ENCODE peak calls at places on chromosomes 7 and 10, in nine cellular contexts. One of them, this sample, is unnamed.

GRCh38 chr10:7251696-7252465 is 159.0 kb downstream of the SFMBT2 start:
- DNase-seq in fibroblast of the aortic adventitia: no peak
- DNase-seq in A549: no peak
- DNase-seq in stomach: no peak
- DNase-seq in nephron progenitor cell: no peak
- DNase-seq in cardiac muscle cell: peak
- DNase-seq in fibroblast of lung: no peak
- DNase-seq in cardiac fibroblast: no peak
- DNase-seq in bronchial epithelial cell: no peak
- DNase-seq in this sample: no peak

GRCh38 chr7:118689403-118689802 is 464.9 kb downstream of the ANKRD7 start:
- DNase-seq in fibroblast of the aortic adventitia: no peak
- DNase-seq in A549: no peak
- DNase-seq in stomach: no peak
- DNase-seq in nephron progenitor cell: no peak
- DNase-seq in cardiac muscle cell: no peak
- DNase-seq in fibroblast of lung: no peak
- DNase-seq in cardiac fibroblast: no peak
- DNase-seq in bronchial epithelial cell: no peak
- DNase-seq in this sample: no peak

GRCh38 chr7:65251851-65252620 is 121.6 kb upstream of the ZNF92 start:
- DNase-seq in fibroblast of the aortic adventitia: peak
- DNase-seq in A549: peak
- DNase-seq in stomach: peak
- DNase-seq in nephron progenitor cell: peak
- DNase-seq in cardiac muscle cell: peak
- DNase-seq in fibroblast of lung: peak
- DNase-seq in cardiac fibroblast: peak
- DNase-seq in bronchial epithelial cell: peak
- DNase-seq in this sample: peak

GRCh38 chr10:409403-410040 is 274.3 kb downstream of the ZMYND11 start:
- DNase-seq in fibroblast of the aortic adventitia: no peak
- DNase-seq in A549: no peak
- DNase-seq in stomach: no peak
- DNase-seq in nephron progenitor cell: no peak
- DNase-seq in cardiac muscle cell: peak
- DNase-seq in fibroblast of lung: no peak
- DNase-seq in cardiac fibroblast: no peak
- DNase-seq in bronchial epithelial cell: no peak
- DNase-seq in this sample: no peak

GRCh38 chr10:87671416-87671815 is 11.7 kb downstream of the PAPSS2 start:
- DNase-seq in fibroblast of the aortic adventitia: peak
- DNase-seq in A549: no peak
- DNase-seq in stomach: no peak
- DNase-seq in nephron progenitor cell: no peak
- DNase-seq in cardiac muscle cell: no peak
- DNase-seq in fibroblast of lung: peak
- DNase-seq in cardiac fibroblast: no peak
- DNase-seq in bronchial epithelial cell: no peak
- DNase-seq in this sample: no peak

GRCh38 chr7:36301914-36302771 is 87.5 kb upstream of the ANLN start:
- DNase-seq in fibroblast of the aortic adventitia: no peak
- DNase-seq in A549: no peak
- DNase-seq in stomach: peak
- DNase-seq in nephron progenitor cell: no peak
- DNase-seq in cardiac muscle cell: no peak
- DNase-seq in fibroblast of lung: no peak
- DNase-seq in cardiac fibroblast: peak
- DNase-seq in bronchial epithelial cell: peak
- DNase-seq in this sample: no peak

GRCh38 chr10:71211759-71212248 is 566 bp upstream of the UNC5B start:
- DNase-seq in fibroblast of the aortic adventitia: no peak
- DNase-seq in A549: no peak
- DNase-seq in stomach: no peak
- DNase-seq in nephron progenitor cell: no peak
- DNase-seq in cardiac muscle cell: no peak
- DNase-seq in fibroblast of lung: no peak
- DNase-seq in cardiac fibroblast: no peak
- DNase-seq in bronchial epithelial cell: no peak
- DNase-seq in this sample: no peak

GRCh38 chr10:120734476-120735078 is 116.6 kb upstream of the WDR11 start:
- DNase-seq in fibroblast of the aortic adventitia: peak
- DNase-seq in A549: no peak
- DNase-seq in stomach: no peak
- DNase-seq in nephron progenitor cell: no peak
- DNase-seq in cardiac muscle cell: no peak
- DNase-seq in fibroblast of lung: no peak
- DNase-seq in cardiac fibroblast: peak
- DNase-seq in bronchial epithelial cell: no peak
- DNase-seq in this sample: no peak

GRCh38 chr10:70803768-70804423 is 11.9 kb upstream of the SGPL1 start:
- DNase-seq in fibroblast of the aortic adventitia: no peak
- DNase-seq in A549: no peak
- DNase-seq in stomach: peak
- DNase-seq in nephron progenitor cell: no peak
- DNase-seq in cardiac muscle cell: no peak
- DNase-seq in fibroblast of lung: no peak
- DNase-seq in cardiac fibroblast: no peak
- DNase-seq in bronchial epithelial cell: peak
- DNase-seq in this sample: no peak

GRCh38 chr10:23294638-23295247 is 49.9 kb downstream of the C10orf67 start:
- DNase-seq in fibroblast of the aortic adventitia: peak
- DNase-seq in A549: no peak
- DNase-seq in stomach: no peak
- DNase-seq in nephron progenitor cell: no peak
- DNase-seq in cardiac muscle cell: peak
- DNase-seq in fibroblast of lung: peak
- DNase-seq in cardiac fibroblast: peak
- DNase-seq in bronchial epithelial cell: peak
- DNase-seq in this sample: no peak

GRCh38 chr7:70695804-70696104 is 436.2 kb upstream of the GALNT17 start:
- DNase-seq in fibroblast of the aortic adventitia: peak
- DNase-seq in A549: no peak
- DNase-seq in stomach: no peak
- DNase-seq in nephron progenitor cell: no peak
- DNase-seq in cardiac muscle cell: no peak
- DNase-seq in fibroblast of lung: peak
- DNase-seq in cardiac fibroblast: no peak
- DNase-seq in bronchial epithelial cell: no peak
- DNase-seq in this sample: no peak

GRCh38 chr10:22824984-22825383 is 102.9 kb upstream of the ARMC3 start:
- DNase-seq in fibroblast of the aortic adventitia: peak
- DNase-seq in A549: peak
- DNase-seq in stomach: no peak
- DNase-seq in nephron progenitor cell: peak
- DNase-seq in cardiac muscle cell: no peak
- DNase-seq in fibroblast of lung: no peak
- DNase-seq in cardiac fibroblast: no peak
- DNase-seq in bronchial epithelial cell: peak
- DNase-seq in this sample: no peak

GRCh38 chr7:120802751-120803150 is 55.2 kb downstream of the TSPAN12 start:
- DNase-seq in fibroblast of the aortic adventitia: no peak
- DNase-seq in A549: no peak
- DNase-seq in stomach: no peak
- DNase-seq in nephron progenitor cell: no peak
- DNase-seq in cardiac muscle cell: no peak
- DNase-seq in fibroblast of lung: no peak
- DNase-seq in cardiac fibroblast: no peak
- DNase-seq in bronchial epithelial cell: no peak
- DNase-seq in this sample: no peak

GRCh38 chr10:129552119-129552518 is 85.1 kb downstream of the MGMT start:
- DNase-seq in fibroblast of the aortic adventitia: no peak
- DNase-seq in A549: no peak
- DNase-seq in stomach: no peak
- DNase-seq in nephron progenitor cell: no peak
- DNase-seq in cardiac muscle cell: no peak
- DNase-seq in fibroblast of lung: no peak
- DNase-seq in cardiac fibroblast: no peak
- DNase-seq in bronchial epithelial cell: no peak
- DNase-seq in this sample: no peak

GRCh38 chr10:124230586-124231187 is 137.3 kb upstream of the CHST15 start:
- DNase-seq in fibroblast of the aortic adventitia: no peak
- DNase-seq in A549: no peak
- DNase-seq in stomach: no peak
- DNase-seq in nephron progenitor cell: no peak
- DNase-seq in cardiac muscle cell: no peak
- DNase-seq in fibroblast of lung: no peak
- DNase-seq in cardiac fibroblast: no peak
- DNase-seq in bronchial epithelial cell: no peak
- DNase-seq in this sample: no peak

GRCh38 chr7:6148724-6149360 is 117.7 kb downstream of the ANKRD61 start:
- DNase-seq in fibroblast of the aortic adventitia: no peak
- DNase-seq in A549: no peak
- DNase-seq in stomach: no peak
- DNase-seq in nephron progenitor cell: no peak
- DNase-seq in cardiac muscle cell: no peak
- DNase-seq in fibroblast of lung: no peak
- DNase-seq in cardiac fibroblast: no peak
- DNase-seq in bronchial epithelial cell: no peak
- DNase-seq in this sample: no peak

GRCh38 chr7:77802557-77803410 is 4.2 kb downstream of the PHTF2 start:
- DNase-seq in fibroblast of the aortic adventitia: no peak
- DNase-seq in A549: no peak
- DNase-seq in stomach: no peak
- DNase-seq in nephron progenitor cell: no peak
- DNase-seq in cardiac muscle cell: no peak
- DNase-seq in fibroblast of lung: no peak
- DNase-seq in cardiac fibroblast: peak
- DNase-seq in bronchial epithelial cell: no peak
- DNase-seq in this sample: no peak

GRCh38 chr10:63657812-63658211 is 136.6 kb downstream of the REEP3 start:
- DNase-seq in fibroblast of the aortic adventitia: no peak
- DNase-seq in A549: no peak
- DNase-seq in stomach: no peak
- DNase-seq in nephron progenitor cell: no peak
- DNase-seq in cardiac muscle cell: no peak
- DNase-seq in fibroblast of lung: no peak
- DNase-seq in cardiac fibroblast: no peak
- DNase-seq in bronchial epithelial cell: no peak
- DNase-seq in this sample: no peak

GRCh38 chr10:58044072-58044471 is 223.6 kb downstream of the IPMK start:
- DNase-seq in fibroblast of the aortic adventitia: peak
- DNase-seq in A549: peak
- DNase-seq in stomach: no peak
- DNase-seq in nephron progenitor cell: no peak
- DNase-seq in cardiac muscle cell: no peak
- DNase-seq in fibroblast of lung: no peak
- DNase-seq in cardiac fibroblast: peak
- DNase-seq in bronchial epithelial cell: peak
- DNase-seq in this sample: no peak

GRCh38 chr7:19619122-19619521 is 89.7 kb downstream of the POLR1F start:
- DNase-seq in fibroblast of the aortic adventitia: no peak
- DNase-seq in A549: no peak
- DNase-seq in stomach: no peak
- DNase-seq in nephron progenitor cell: no peak
- DNase-seq in cardiac muscle cell: no peak
- DNase-seq in fibroblast of lung: no peak
- DNase-seq in cardiac fibroblast: no peak
- DNase-seq in bronchial epithelial cell: no peak
- DNase-seq in this sample: no peak

DNA sequence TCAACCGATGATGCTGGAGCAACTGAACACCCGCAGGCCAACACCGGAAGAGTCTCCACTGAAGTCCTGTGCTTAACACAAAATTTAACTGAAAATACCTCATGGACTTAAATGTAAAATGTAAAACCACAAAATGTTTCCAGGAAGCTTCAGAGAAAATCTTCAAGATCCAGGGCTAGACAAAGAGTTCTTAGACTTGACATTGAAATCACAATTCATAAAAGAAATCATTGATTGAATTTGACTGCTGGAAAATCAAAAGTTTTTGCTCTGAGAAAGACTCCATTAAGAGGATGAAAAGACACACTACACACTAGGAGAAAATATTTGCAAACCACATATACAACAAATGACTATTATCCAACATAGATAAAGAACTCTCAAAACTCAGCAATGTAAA is 234.7 kb upstream of the PPP2R2D start:
- DNase-seq in fibroblast of the aortic adventitia: no peak
- DNase-seq in A549: no peak
- DNase-seq in stomach: no peak
- DNase-seq in nephron progenitor cell: no peak
- DNase-seq in cardiac muscle cell: no peak
- DNase-seq in fibroblast of lung: no peak
- DNase-seq in cardiac fibroblast: no peak
- DNase-seq in bronchial epithelial cell: no peak
- DNase-seq in this sample: no peak
- TF ChIP-seq CTCF in fibroblast of the aortic adventitia: no peak
- TF ChIP-seq CTCF in A549: no peak
- TF ChIP-seq CTCF in stomach: no peak
- TF ChIP-seq CTCF in nephron progenitor cell: no peak
- TF ChIP-seq CTCF in cardiac muscle cell: no peak
- TF ChIP-seq CTCF in fibroblast of lung: no peak
- TF ChIP-seq CTCF in cardiac fibroblast: no peak
- TF ChIP-seq CTCF in bronchial epithelial cell: no peak
- TF ChIP-seq CTCF in this sample: no peak

GRCh38 chr7:30911561-30911969 is at the start of gene AQP1:
- DNase-seq in fibroblast of the aortic adventitia: peak
- DNase-seq in A549: no peak
- DNase-seq in stomach: no peak
- DNase-seq in nephron progenitor cell: no peak
- DNase-seq in cardiac muscle cell: peak
- DNase-seq in fibroblast of lung: peak
- DNase-seq in cardiac fibroblast: peak
- DNase-seq in bronchial epithelial cell: no peak
- DNase-seq in this sample: no peak
- TF ChIP-seq CTCF in fibroblast of the aortic adventitia: no peak
- TF ChIP-seq CTCF in A549: no peak
- TF ChIP-seq CTCF in stomach: no peak
- TF ChIP-seq CTCF in nephron progenitor cell: no peak
- TF ChIP-seq CTCF in cardiac muscle cell: no peak
- TF ChIP-seq CTCF in fibroblast of lung: no peak
- TF ChIP-seq CTCF in cardiac fibroblast: no peak
- TF ChIP-seq CTCF in bronchial epithelial cell: no peak
- TF ChIP-seq CTCF in this sample: no peak

DNA sequence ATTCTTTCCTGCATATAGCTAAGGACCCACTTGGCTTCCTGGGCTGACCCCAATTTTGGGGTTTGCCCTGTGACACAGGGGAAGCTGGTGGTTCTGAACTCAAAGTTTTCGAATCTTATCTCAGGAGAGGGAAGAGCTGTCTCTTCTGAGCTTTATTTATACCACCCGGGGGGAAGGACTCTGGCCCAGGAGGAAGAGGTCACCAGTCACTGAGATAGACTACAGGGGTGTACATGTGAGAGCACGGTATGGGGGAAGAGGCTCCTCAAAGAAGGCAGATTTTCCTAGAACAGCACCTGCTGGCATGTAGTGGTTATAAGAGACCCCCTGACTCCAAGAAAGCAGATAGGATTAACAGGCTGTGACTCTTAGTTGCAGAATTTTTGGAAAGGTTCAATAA is 101.8 kb upstream of the ELMO1 start:
- DNase-seq in fibroblast of the aortic adventitia: no peak
- DNase-seq in A549: no peak
- DNase-seq in stomach: no peak
- DNase-seq in nephron progenitor cell: no peak
- DNase-seq in cardiac muscle cell: no peak
- DNase-seq in fibroblast of lung: no peak
- DNase-seq in cardiac fibroblast: no peak
- DNase-seq in bronchial epithelial cell: no peak
- DNase-seq in this sample: no peak
- TF ChIP-seq CTCF in fibroblast of the aortic adventitia: no peak
- TF ChIP-seq CTCF in A549: no peak
- TF ChIP-seq CTCF in stomach: no peak
- TF ChIP-seq CTCF in nephron progenitor cell: no peak
- TF ChIP-seq CTCF in cardiac muscle cell: no peak
- TF ChIP-seq CTCF in fibroblast of lung: no peak
- TF ChIP-seq CTCF in cardiac fibroblast: no peak
- TF ChIP-seq CTCF in bronchial epithelial cell: no peak
- TF ChIP-seq CTCF in this sample: no peak

GRCh38 chr7:128266891-128267839 is 26.1 kb downstream of the LEP start:
- DNase-seq in fibroblast of the aortic adventitia: peak
- DNase-seq in A549: no peak
- DNase-seq in stomach: peak
- DNase-seq in nephron progenitor cell: peak
- DNase-seq in cardiac muscle cell: peak
- DNase-seq in fibroblast of lung: peak
- DNase-seq in cardiac fibroblast: peak
- DNase-seq in bronchial epithelial cell: peak
- DNase-seq in this sample: no peak
- TF ChIP-seq CTCF in fibroblast of the aortic adventitia: no peak
- TF ChIP-seq CTCF in A549: no peak
- TF ChIP-seq CTCF in stomach: no peak
- TF ChIP-seq CTCF in nephron progenitor cell: no peak
- TF ChIP-seq CTCF in cardiac muscle cell: peak
- TF ChIP-seq CTCF in fibroblast of lung: no peak
- TF ChIP-seq CTCF in cardiac fibroblast: no peak
- TF ChIP-seq CTCF in bronchial epithelial cell: no peak
- TF ChIP-seq CTCF in this sample: peak

This sample was measured in progenitor cell of endocrine pancreas.